ENCODE peak calls at places on chromosomes 13 and 19, in six cellular contexts. One of them, this sample, is unnamed.

GRCh38 chr13:75825161-75825560 is 189.0 kb downstream of the LMO7 start:
- DNase-seq in adrenal gland: no peak
- DNase-seq in psoas muscle: no peak
- DNase-seq in ovary: no peak
- DNase-seq in GM23248: no peak
- DNase-seq in neural progenitor cell: no peak
- DNase-seq in this sample: no peak

GRCh38 chr13:52677823-52678222 is 25.2 kb downstream of the SUGT1 start:
- DNase-seq in adrenal gland: no peak
- DNase-seq in ovary: no peak
- DNase-seq in neural progenitor cell: no peak
- DNase-seq in psoas muscle: no peak
- DNase-seq in GM23248: no peak
- DNase-seq in this sample: no peak

GRCh38 chr13:26220575-26220974 is 1.5 kb downstream of the RNF6 start:
- DNase-seq in GM23248: peak; percentile 75
- DNase-seq in ovary: no peak
- DNase-seq in neural progenitor cell: no peak
- DNase-seq in psoas muscle: no peak
- DNase-seq in adrenal gland: peak; percentile 32
- DNase-seq in this sample: peak; percentile 47

GRCh38 chr13:79936368-79937136 is 404.4 kb downstream of the SPRY2 start:
- DNase-seq in ovary: no peak
- DNase-seq in GM23248: peak; percentile 99
- DNase-seq in psoas muscle: no peak
- DNase-seq in neural progenitor cell: no peak
- DNase-seq in adrenal gland: no peak
- DNase-seq in this sample: peak; percentile 99

GRCh38 chr13:44249439-44249838 is 124.2 kb upstream of the SERP2 start:
- DNase-seq in neural progenitor cell: no peak
- DNase-seq in adrenal gland: no peak
- DNase-seq in psoas muscle: peak; percentile 78
- DNase-seq in ovary: peak; percentile 57
- DNase-seq in GM23248: peak; percentile 75
- DNase-seq in this sample: no peak

GRCh38 chr19:37948362-37948761 is 41.4 kb downstream of the SIPA1L3 start:
- DNase-seq in ovary: no peak
- DNase-seq in neural progenitor cell: no peak
- DNase-seq in psoas muscle: no peak
- DNase-seq in adrenal gland: no peak
- DNase-seq in GM23248: no peak
- DNase-seq in this sample: no peak

GRCh38 chr19:2277138-2277537 is 4.8 kb downstream of the PEAK3 start:
- DNase-seq in ovary: no peak
- DNase-seq in adrenal gland: no peak
- DNase-seq in neural progenitor cell: no peak
- DNase-seq in GM23248: no peak
- DNase-seq in psoas muscle: no peak
- DNase-seq in this sample: no peak

GRCh38 chr13:98252931-98253470 is 75.9 kb upstream of the RNF113B start:
- DNase-seq in neural progenitor cell: no peak
- DNase-seq in ovary: no peak
- DNase-seq in adrenal gland: peak; percentile 71
- DNase-seq in GM23248: peak; percentile 83
- DNase-seq in psoas muscle: no peak
- DNase-seq in this sample: peak; percentile 91

GRCh38 chr19:44800461-44800860 is 8.4 kb upstream of the BCAM start:
- DNase-seq in neural progenitor cell: peak; percentile 92
- DNase-seq in ovary: peak; percentile 90
- DNase-seq in adrenal gland: peak; percentile 91
- DNase-seq in psoas muscle: peak; percentile 92
- DNase-seq in GM23248: peak; percentile 80
- DNase-seq in this sample: peak; percentile 57

GRCh38 chr13:112143753-112144615 is 77.0 kb downstream of the SOX1 start:
- DNase-seq in adrenal gland: no peak
- DNase-seq in neural progenitor cell: no peak
- DNase-seq in ovary: no peak
- DNase-seq in GM23248: no peak
- DNase-seq in psoas muscle: no peak
- DNase-seq in this sample: no peak

GRCh38 chr13:50026788-50027473 is 11.7 kb downstream of the KCNRG start:
- DNase-seq in ovary: no peak
- DNase-seq in adrenal gland: no peak
- DNase-seq in neural progenitor cell: no peak
- DNase-seq in GM23248: no peak
- DNase-seq in psoas muscle: no peak
- DNase-seq in this sample: no peak

GRCh38 chr13:99074693-99075092 is 96.8 kb upstream of the DOCK9 start:
- DNase-seq in ovary: no peak
- DNase-seq in adrenal gland: no peak
- DNase-seq in GM23248: no peak
- DNase-seq in psoas muscle: no peak
- DNase-seq in neural progenitor cell: no peak
- DNase-seq in this sample: no peak

GRCh38 chr13:111341886-111342285 is 21.4 kb downstream of the TEX29 start:
- DNase-seq in adrenal gland: no peak
- DNase-seq in ovary: no peak
- DNase-seq in neural progenitor cell: no peak
- DNase-seq in GM23248: no peak
- DNase-seq in psoas muscle: no peak
- DNase-seq in this sample: no peak

GRCh38 chr19:39133431-39134270 is 8.1 kb downstream of the PAK4 start:
- DNase-seq in GM23248: no peak
- DNase-seq in ovary: peak; percentile 72
- DNase-seq in psoas muscle: no peak
- DNase-seq in adrenal gland: peak; percentile 55
- DNase-seq in neural progenitor cell: peak; percentile 54
- DNase-seq in this sample: no peak

GRCh38 chr13:19154843-19155242 is 26.8 kb downstream of the TUBA3C start:
- DNase-seq in ovary: no peak
- DNase-seq in adrenal gland: no peak
- DNase-seq in GM23248: no peak
- DNase-seq in neural progenitor cell: no peak
- DNase-seq in psoas muscle: no peak
- DNase-seq in this sample: no peak

GRCh38 chr13:98026457-98026857 is 73.0 kb downstream of the IPO5 start:
- DNase-seq in neural progenitor cell: no peak
- DNase-seq in psoas muscle: no peak
- DNase-seq in ovary: no peak
- DNase-seq in GM23248: peak; percentile 32
- DNase-seq in adrenal gland: peak; percentile 15
- DNase-seq in this sample: no peak

GRCh38 chr19:32361574-32362317 is 16.3 kb downstream of the ZNF507 start:
- DNase-seq in psoas muscle: no peak
- DNase-seq in GM23248: no peak
- DNase-seq in neural progenitor cell: no peak
- DNase-seq in ovary: no peak
- DNase-seq in adrenal gland: no peak
- DNase-seq in this sample: no peak

GRCh38 chr19:32318884-32319520 is 26.4 kb upstream of the ZNF507 start:
- DNase-seq in psoas muscle: no peak
- DNase-seq in GM23248: peak; percentile 34
- DNase-seq in adrenal gland: peak; percentile 52
- DNase-seq in ovary: no peak
- DNase-seq in neural progenitor cell: peak; percentile 76
- DNase-seq in this sample: no peak

GRCh38 chr19:6065685-6066365 is 44.5 kb downstream of the RFX2 start:
- DNase-seq in ovary: no peak
- DNase-seq in GM23248: peak; percentile 85
- DNase-seq in neural progenitor cell: no peak
- DNase-seq in psoas muscle: no peak
- DNase-seq in adrenal gland: peak; percentile 32
- DNase-seq in this sample: no peak

GRCh38 chr19:56566904-56567273 is 379 bp upstream of the ZNF470 start:
- DNase-seq in neural progenitor cell: no peak
- DNase-seq in psoas muscle: peak; percentile 72
- DNase-seq in GM23248: peak; percentile 63
- DNase-seq in ovary: no peak
- DNase-seq in adrenal gland: peak; percentile 49
- DNase-seq in this sample: peak; percentile 43

GRCh38 chr13:37442996-37443395 is 155.6 kb downstream of the POSTN start:
- DNase-seq in psoas muscle: no peak
- DNase-seq in ovary: no peak
- DNase-seq in GM23248: peak; percentile 43
- DNase-seq in adrenal gland: no peak
- DNase-seq in neural progenitor cell: no peak
- DNase-seq in this sample: no peak

GRCh38 chr13:70405266-70405665 is 297.0 kb upstream of the KLHL1 start:
- DNase-seq in ovary: no peak
- DNase-seq in psoas muscle: no peak
- DNase-seq in neural progenitor cell: no peak
- DNase-seq in adrenal gland: no peak
- DNase-seq in GM23248: no peak
- DNase-seq in this sample: no peak

GRCh38 chr19:17450264-17451075 is 2.0 kb upstream of the TMEM221 start:
- DNase-seq in ovary: no peak
- DNase-seq in psoas muscle: no peak
- DNase-seq in adrenal gland: peak; percentile 43
- DNase-seq in GM23248: no peak
- DNase-seq in neural progenitor cell: no peak
- DNase-seq in this sample: no peak

DNA sequence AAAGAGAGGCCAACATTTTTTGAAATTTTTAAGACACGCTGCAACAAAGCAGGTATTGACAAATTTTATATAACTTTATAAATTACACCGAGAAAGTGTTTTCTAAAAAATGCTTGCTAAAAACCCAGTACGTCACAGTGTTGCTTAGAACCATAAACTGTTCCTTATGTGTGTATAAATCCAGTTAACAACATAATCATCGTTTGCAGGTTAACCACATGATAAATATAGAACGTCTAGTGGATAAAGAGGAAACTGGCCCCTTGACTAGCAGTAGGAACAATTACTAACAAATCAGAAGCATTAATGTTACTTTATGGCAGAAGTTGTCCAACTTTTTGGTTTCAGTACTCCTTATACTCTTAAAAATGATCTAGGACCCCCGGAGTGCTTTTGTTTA is 1.2 kb downstream of the BRCA2 start:
- DNase-seq in GM23248: peak; percentile 49
- DNase-seq in adrenal gland: no peak
- DNase-seq in psoas muscle: no peak
- DNase-seq in ovary: no peak
- DNase-seq in neural progenitor cell: no peak
- DNase-seq in this sample: no peak
- H3K27ac ChIP-seq in GM23248: peak overlapping the region; percentile 93
- H3K27ac ChIP-seq in adrenal gland: peak overlapping the region; percentile 36
- H3K27ac ChIP-seq in psoas muscle: no peak overlapping the region
- H3K27ac ChIP-seq in ovary: no peak overlapping the region
- H3K27ac ChIP-seq in neural progenitor cell: no peak overlapping the region
- H3K27ac ChIP-seq in this sample: peak overlapping the region; percentile 83

GRCh38 chr19:45881082-45881908 is 4.6 kb downstream of the IRF2BP1 start:
- DNase-seq in ovary: no peak
- DNase-seq in psoas muscle: no peak
- DNase-seq in adrenal gland: no peak
- DNase-seq in neural progenitor cell: no peak
- DNase-seq in GM23248: no peak
- DNase-seq in this sample: no peak

GRCh38 chr19:45879971-45880370 is 6.0 kb downstream of the IRF2BP1 start:
- DNase-seq in psoas muscle: no peak
- DNase-seq in ovary: no peak
- DNase-seq in adrenal gland: no peak
- DNase-seq in neural progenitor cell: no peak
- DNase-seq in GM23248: no peak
- DNase-seq in this sample: no peak

GRCh38 chr19:45883586-45883880 is 2.4 kb downstream of the IRF2BP1 start:
- DNase-seq in psoas muscle: no peak
- DNase-seq in neural progenitor cell: no peak
- DNase-seq in GM23248: no peak
- DNase-seq in ovary: no peak
- DNase-seq in adrenal gland: no peak
- DNase-seq in this sample: no peak

GRCh38 chr19:45882652-45883585 is 3.0 kb downstream of the IRF2BP1 start:
- DNase-seq in adrenal gland: peak; percentile 88
- DNase-seq in psoas muscle: peak; percentile 89
- DNase-seq in GM23248: peak; percentile 95
- DNase-seq in neural progenitor cell: peak; percentile 92
- DNase-seq in ovary: peak; percentile 86
- DNase-seq in this sample: peak; percentile 81

GRCh38 chr19:45881909-45882528 is 3.9 kb downstream of the IRF2BP1 start:
- DNase-seq in ovary: no peak
- DNase-seq in GM23248: no peak
- DNase-seq in adrenal gland: no peak
- DNase-seq in psoas muscle: no peak
- DNase-seq in neural progenitor cell: no peak
- DNase-seq in this sample: no peak
- H3K4me3 ChIP-seq in ovary: no peak overlapping the region
- H3K4me3 ChIP-seq in GM23248: no peak overlapping the region
- H3K4me3 ChIP-seq in adrenal gland: no peak overlapping the region
- H3K4me3 ChIP-seq in psoas muscle: peak overlapping the region; percentile 87
- H3K4me3 ChIP-seq in neural progenitor cell: peak overlapping the region; percentile 54
- H3K4me3 ChIP-seq in this sample: no peak overlapping the region

GRCh38 chr19:825897-826640 is 1.6 kb upstream of the AZU1 start:
- DNase-seq in psoas muscle: no peak
- DNase-seq in ovary: no peak
- DNase-seq in neural progenitor cell: no peak
- DNase-seq in adrenal gland: no peak
- DNase-seq in GM23248: no peak
- DNase-seq in this sample: no peak

GRCh38 chr19:827314-827709 is 325 bp upstream of the AZU1 start:
- DNase-seq in ovary: no peak
- DNase-seq in GM23248: no peak
- DNase-seq in psoas muscle: no peak
- DNase-seq in adrenal gland: no peak
- DNase-seq in neural progenitor cell: no peak
- DNase-seq in this sample: no peak

GRCh38 chr19:829129-829758 is 1.6 kb downstream of the AZU1 start:
- DNase-seq in GM23248: no peak
- DNase-seq in adrenal gland: no peak
- DNase-seq in neural progenitor cell: no peak
- DNase-seq in psoas muscle: no peak
- DNase-seq in ovary: no peak
- DNase-seq in this sample: no peak

GRCh38 chr19:824885-825284 is 2.8 kb upstream of the AZU1 start:
- DNase-seq in neural progenitor cell: no peak
- DNase-seq in psoas muscle: no peak
- DNase-seq in ovary: no peak
- DNase-seq in adrenal gland: no peak
- DNase-seq in GM23248: no peak
- DNase-seq in this sample: no peak

GRCh38 chr19:827710-828321 is at the start of gene AZU1:
- DNase-seq in psoas muscle: peak; percentile 53
- DNase-seq in GM23248: no peak
- DNase-seq in neural progenitor cell: no peak
- DNase-seq in ovary: no peak
- DNase-seq in adrenal gland: peak; percentile 62
- DNase-seq in this sample: no peak
- H3K27ac ChIP-seq in psoas muscle: no peak within 1 kb of the TSS
- H3K27ac ChIP-seq in GM23248: no peak within 1 kb of the TSS
- H3K27ac ChIP-seq in neural progenitor cell: no peak within 1 kb of the TSS
- H3K27ac ChIP-seq in ovary: no peak within 1 kb of the TSS
- H3K27ac ChIP-seq in adrenal gland: no peak within 1 kb of the TSS
- H3K27ac ChIP-seq in this sample: no peak within 1 kb of the TSS

DNA sequence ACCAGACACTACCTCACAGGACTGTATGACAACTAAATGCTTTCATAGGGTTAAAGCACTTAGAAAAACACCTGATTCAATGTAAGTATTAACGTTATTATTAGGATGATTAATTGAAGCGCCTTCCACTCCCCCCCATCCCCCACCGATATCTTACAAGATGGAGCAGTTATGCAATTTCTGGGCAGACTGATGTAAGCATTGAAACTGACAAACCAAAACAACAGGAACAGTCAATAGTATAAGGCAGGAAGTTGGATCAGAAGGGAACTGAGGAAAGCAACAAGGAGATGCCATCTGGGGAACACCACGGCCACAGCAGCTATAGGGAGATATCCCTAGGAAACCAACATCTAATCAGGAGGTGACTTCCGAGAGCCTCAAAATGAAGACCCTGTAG is 3.8 kb downstream of the LCP1 start:
- DNase-seq in ovary: no peak
- DNase-seq in psoas muscle: no peak
- DNase-seq in GM23248: no peak
- DNase-seq in neural progenitor cell: no peak
- DNase-seq in adrenal gland: peak; percentile 12
- DNase-seq in this sample: no peak
- H3K4me3 ChIP-seq in ovary: no peak overlapping the region
- H3K4me3 ChIP-seq in psoas muscle: no peak overlapping the region
- H3K4me3 ChIP-seq in GM23248: no peak overlapping the region
- H3K4me3 ChIP-seq in neural progenitor cell: no peak overlapping the region
- H3K4me3 ChIP-seq in adrenal gland: no peak overlapping the region
- H3K4me3 ChIP-seq in this sample: no peak overlapping the region

This sample was measured in brain microvascular endothelial cell.